ENCODE peak calls at places on chromosome 20, in nine cellular contexts. One of them, this sample, is unnamed.

GRCh38 chr20:37892001-37892400 is 10.9 kb upstream of the VSTM2L start:
- DNase-seq in HT-29: no peak
- DNase-seq in activated CD4-positive, alpha-beta T cell treated with anti-CD3 and anti-CD28 coated beads, Interleukin-2, amount 50 U/mL, for 1 hour: no peak
- DNase-seq in stimulated activated CD4-positive, alpha-beta T cell treated with anti-CD3 and anti-CD28 coated beads, Interleukin-12 subunit alpha, Interleukin-12 subunit beta, amount 100 ng/mL, for 4 hours: no peak
- DNase-seq in endothelial cell: no peak
- DNase-seq in choroid plexus epithelial cell: no peak
- DNase-seq in A172: no peak
- DNase-seq in A549: no peak
- DNase-seq in ascending aorta: no peak
- DNase-seq in this sample: no peak

GRCh38 chr20:45055056-45055455 is 45.9 kb downstream of the KCNS1 start:
- DNase-seq in HT-29: no peak
- DNase-seq in activated CD4-positive, alpha-beta T cell treated with anti-CD3 and anti-CD28 coated beads, Interleukin-2, amount 50 U/mL, for 1 hour: no peak
- DNase-seq in stimulated activated CD4-positive, alpha-beta T cell treated with anti-CD3 and anti-CD28 coated beads, Interleukin-12 subunit alpha, Interleukin-12 subunit beta, amount 100 ng/mL, for 4 hours: no peak
- DNase-seq in endothelial cell: no peak
- DNase-seq in choroid plexus epithelial cell: no peak
- DNase-seq in A172: no peak
- DNase-seq in A549: no peak
- DNase-seq in ascending aorta: no peak
- DNase-seq in this sample: no peak

GRCh38 chr20:10652660-10653191 is 21.1 kb downstream of the JAG1 start:
- DNase-seq in HT-29: no peak
- DNase-seq in activated CD4-positive, alpha-beta T cell treated with anti-CD3 and anti-CD28 coated beads, Interleukin-2, amount 50 U/mL, for 1 hour: no peak
- DNase-seq in stimulated activated CD4-positive, alpha-beta T cell treated with anti-CD3 and anti-CD28 coated beads, Interleukin-12 subunit alpha, Interleukin-12 subunit beta, amount 100 ng/mL, for 4 hours: no peak
- DNase-seq in endothelial cell: no peak
- DNase-seq in choroid plexus epithelial cell: no peak
- DNase-seq in A172: peak
- DNase-seq in A549: no peak
- DNase-seq in ascending aorta: no peak
- DNase-seq in this sample: no peak

GRCh38 chr20:61640171-61640570 is 388.1 kb downstream of the CDH4 start:
- DNase-seq in HT-29: no peak
- DNase-seq in activated CD4-positive, alpha-beta T cell treated with anti-CD3 and anti-CD28 coated beads, Interleukin-2, amount 50 U/mL, for 1 hour: no peak
- DNase-seq in stimulated activated CD4-positive, alpha-beta T cell treated with anti-CD3 and anti-CD28 coated beads, Interleukin-12 subunit alpha, Interleukin-12 subunit beta, amount 100 ng/mL, for 4 hours: no peak
- DNase-seq in endothelial cell: no peak
- DNase-seq in choroid plexus epithelial cell: peak
- DNase-seq in A172: peak
- DNase-seq in A549: no peak
- DNase-seq in ascending aorta: no peak
- DNase-seq in this sample: no peak

GRCh38 chr20:50259705-50260479 is 69.3 kb downstream of the CEBPB start:
- DNase-seq in HT-29: peak
- DNase-seq in activated CD4-positive, alpha-beta T cell treated with anti-CD3 and anti-CD28 coated beads, Interleukin-2, amount 50 U/mL, for 1 hour: no peak
- DNase-seq in stimulated activated CD4-positive, alpha-beta T cell treated with anti-CD3 and anti-CD28 coated beads, Interleukin-12 subunit alpha, Interleukin-12 subunit beta, amount 100 ng/mL, for 4 hours: no peak
- DNase-seq in endothelial cell: no peak
- DNase-seq in choroid plexus epithelial cell: no peak
- DNase-seq in A172: no peak
- DNase-seq in A549: no peak
- DNase-seq in ascending aorta: no peak
- DNase-seq in this sample: no peak

GRCh38 chr20:13771853-13772453 is 12.8 kb downstream of the ESF1 start:
- DNase-seq in HT-29: peak
- DNase-seq in activated CD4-positive, alpha-beta T cell treated with anti-CD3 and anti-CD28 coated beads, Interleukin-2, amount 50 U/mL, for 1 hour: no peak
- DNase-seq in stimulated activated CD4-positive, alpha-beta T cell treated with anti-CD3 and anti-CD28 coated beads, Interleukin-12 subunit alpha, Interleukin-12 subunit beta, amount 100 ng/mL, for 4 hours: no peak
- DNase-seq in endothelial cell: no peak
- DNase-seq in choroid plexus epithelial cell: peak
- DNase-seq in A172: peak
- DNase-seq in A549: peak
- DNase-seq in ascending aorta: no peak
- DNase-seq in this sample: no peak

GRCh38 chr20:51586005-51586440 is 43.5 kb upstream of the NFATC2 start:
- DNase-seq in HT-29: no peak
- DNase-seq in activated CD4-positive, alpha-beta T cell treated with anti-CD3 and anti-CD28 coated beads, Interleukin-2, amount 50 U/mL, for 1 hour: no peak
- DNase-seq in stimulated activated CD4-positive, alpha-beta T cell treated with anti-CD3 and anti-CD28 coated beads, Interleukin-12 subunit alpha, Interleukin-12 subunit beta, amount 100 ng/mL, for 4 hours: no peak
- DNase-seq in endothelial cell: no peak
- DNase-seq in choroid plexus epithelial cell: peak
- DNase-seq in A172: peak
- DNase-seq in A549: peak
- DNase-seq in ascending aorta: no peak
- DNase-seq in this sample: no peak

GRCh38 chr20:46674253-46675083 is 14.8 kb downstream of the TP53RK start:
- DNase-seq in HT-29: no peak
- DNase-seq in activated CD4-positive, alpha-beta T cell treated with anti-CD3 and anti-CD28 coated beads, Interleukin-2, amount 50 U/mL, for 1 hour: no peak
- DNase-seq in stimulated activated CD4-positive, alpha-beta T cell treated with anti-CD3 and anti-CD28 coated beads, Interleukin-12 subunit alpha, Interleukin-12 subunit beta, amount 100 ng/mL, for 4 hours: no peak
- DNase-seq in endothelial cell: no peak
- DNase-seq in choroid plexus epithelial cell: peak
- DNase-seq in A172: no peak
- DNase-seq in A549: no peak
- DNase-seq in ascending aorta: no peak
- DNase-seq in this sample: no peak

GRCh38 chr20:63123326-63123725 is 92.6 kb downstream of the YTHDF1 start:
- DNase-seq in HT-29: no peak
- DNase-seq in activated CD4-positive, alpha-beta T cell treated with anti-CD3 and anti-CD28 coated beads, Interleukin-2, amount 50 U/mL, for 1 hour: no peak
- DNase-seq in stimulated activated CD4-positive, alpha-beta T cell treated with anti-CD3 and anti-CD28 coated beads, Interleukin-12 subunit alpha, Interleukin-12 subunit beta, amount 100 ng/mL, for 4 hours: no peak
- DNase-seq in endothelial cell: no peak
- DNase-seq in choroid plexus epithelial cell: no peak
- DNase-seq in A172: no peak
- DNase-seq in A549: no peak
- DNase-seq in ascending aorta: peak
- DNase-seq in this sample: no peak

This sample was measured in NCI-H1048.